ENCODE peak calls at places on chromosomes 5 and 9, in ten cellular contexts. One of them, this sample, is unnamed.

GRCh38 chr5:154989641-154990040 is 23.9 kb upstream of the KIF4B start:
- DNase-seq in AG04450: no peak
- DNase-seq in progenitor cell of endocrine pancreas: no peak
- DNase-seq in bronchial epithelial cell: no peak
- DNase-seq in GM10248: no peak
- DNase-seq in activated CD8-positive, alpha-beta T cell treated with anti-CD3 and anti-CD28 coated beads for 36 hours: no peak
- DNase-seq in CD8-positive, alpha-beta T cell: no peak
- DNase-seq in CD4-positive, alpha-beta T cell: no peak
- DNase-seq in AG10803: no peak
- DNase-seq in heart left ventricle: no peak
- DNase-seq in this sample: no peak

GRCh38 chr5:128015978-128016377 is 67.6 kb upstream of the SLC12A2 start:
- DNase-seq in CD4-positive, alpha-beta T cell: no peak
- DNase-seq in GM10248: no peak
- DNase-seq in AG04450: no peak
- DNase-seq in progenitor cell of endocrine pancreas: no peak
- DNase-seq in heart left ventricle: no peak
- DNase-seq in CD8-positive, alpha-beta T cell: no peak
- DNase-seq in bronchial epithelial cell: no peak
- DNase-seq in activated CD8-positive, alpha-beta T cell treated with anti-CD3 and anti-CD28 coated beads for 36 hours: no peak
- DNase-seq in AG10803: no peak
- DNase-seq in this sample: no peak

GRCh38 chr9:17018001-17018491 is 116.8 kb upstream of the CNTLN start:
- DNase-seq in GM10248: no peak
- DNase-seq in heart left ventricle: no peak
- DNase-seq in progenitor cell of endocrine pancreas: no peak
- DNase-seq in AG10803: peak
- DNase-seq in CD8-positive, alpha-beta T cell: no peak
- DNase-seq in bronchial epithelial cell: no peak
- DNase-seq in CD4-positive, alpha-beta T cell: no peak
- DNase-seq in activated CD8-positive, alpha-beta T cell treated with anti-CD3 and anti-CD28 coated beads for 36 hours: no peak
- DNase-seq in AG04450: peak
- DNase-seq in this sample: no peak

GRCh38 chr5:149694007-149694406 is 36.1 kb upstream of the PPARGC1B start:
- DNase-seq in CD8-positive, alpha-beta T cell: no peak
- DNase-seq in bronchial epithelial cell: peak
- DNase-seq in activated CD8-positive, alpha-beta T cell treated with anti-CD3 and anti-CD28 coated beads for 36 hours: no peak
- DNase-seq in GM10248: no peak
- DNase-seq in AG10803: no peak
- DNase-seq in heart left ventricle: peak
- DNase-seq in AG04450: no peak
- DNase-seq in CD4-positive, alpha-beta T cell: no peak
- DNase-seq in progenitor cell of endocrine pancreas: no peak
- DNase-seq in this sample: no peak

GRCh38 chr9:3879315-3879714 is 353.5 kb upstream of the RFX3 start:
- DNase-seq in heart left ventricle: no peak
- DNase-seq in bronchial epithelial cell: no peak
- DNase-seq in progenitor cell of endocrine pancreas: no peak
- DNase-seq in AG10803: no peak
- DNase-seq in activated CD8-positive, alpha-beta T cell treated with anti-CD3 and anti-CD28 coated beads for 36 hours: no peak
- DNase-seq in AG04450: no peak
- DNase-seq in CD8-positive, alpha-beta T cell: no peak
- DNase-seq in GM10248: no peak
- DNase-seq in CD4-positive, alpha-beta T cell: no peak
- DNase-seq in this sample: no peak

GRCh38 chr5:91357012-91357634 is 26.0 kb downstream of the ARRDC3 start:
- DNase-seq in AG10803: no peak
- DNase-seq in CD4-positive, alpha-beta T cell: no peak
- DNase-seq in heart left ventricle: no peak
- DNase-seq in progenitor cell of endocrine pancreas: no peak
- DNase-seq in bronchial epithelial cell: peak
- DNase-seq in AG04450: no peak
- DNase-seq in activated CD8-positive, alpha-beta T cell treated with anti-CD3 and anti-CD28 coated beads for 36 hours: no peak
- DNase-seq in GM10248: no peak
- DNase-seq in CD8-positive, alpha-beta T cell: no peak
- DNase-seq in this sample: no peak

GRCh38 chr9:35696520-35697215 is 6.9 kb upstream of the TPM2 start:
- DNase-seq in progenitor cell of endocrine pancreas: peak
- DNase-seq in activated CD8-positive, alpha-beta T cell treated with anti-CD3 and anti-CD28 coated beads for 36 hours: peak
- DNase-seq in CD4-positive, alpha-beta T cell: peak
- DNase-seq in heart left ventricle: no peak
- DNase-seq in GM10248: peak
- DNase-seq in CD8-positive, alpha-beta T cell: peak
- DNase-seq in bronchial epithelial cell: peak
- DNase-seq in AG04450: no peak
- DNase-seq in AG10803: no peak
- DNase-seq in this sample: no peak

GRCh38 chr5:119311688-119312087 is 44.1 kb upstream of the TNFAIP8 start:
- DNase-seq in activated CD8-positive, alpha-beta T cell treated with anti-CD3 and anti-CD28 coated beads for 36 hours: no peak
- DNase-seq in AG10803: no peak
- DNase-seq in bronchial epithelial cell: no peak
- DNase-seq in CD8-positive, alpha-beta T cell: no peak
- DNase-seq in progenitor cell of endocrine pancreas: no peak
- DNase-seq in CD4-positive, alpha-beta T cell: no peak
- DNase-seq in GM10248: no peak
- DNase-seq in AG04450: no peak
- DNase-seq in heart left ventricle: no peak
- DNase-seq in this sample: no peak

GRCh38 chr9:36337002-36337401 is 63.1 kb downstream of the RNF38 start:
- DNase-seq in CD4-positive, alpha-beta T cell: no peak
- DNase-seq in progenitor cell of endocrine pancreas: no peak
- DNase-seq in AG10803: no peak
- DNase-seq in heart left ventricle: no peak
- DNase-seq in AG04450: no peak
- DNase-seq in GM10248: no peak
- DNase-seq in CD8-positive, alpha-beta T cell: no peak
- DNase-seq in bronchial epithelial cell: peak
- DNase-seq in activated CD8-positive, alpha-beta T cell treated with anti-CD3 and anti-CD28 coated beads for 36 hours: no peak
- DNase-seq in this sample: no peak

GRCh38 chr5:56512314-56512996 is 279.3 kb upstream of the ANKRD55 start:
- DNase-seq in heart left ventricle: peak
- DNase-seq in GM10248: no peak
- DNase-seq in progenitor cell of endocrine pancreas: no peak
- DNase-seq in AG10803: no peak
- DNase-seq in AG04450: no peak
- DNase-seq in CD4-positive, alpha-beta T cell: no peak
- DNase-seq in CD8-positive, alpha-beta T cell: no peak
- DNase-seq in activated CD8-positive, alpha-beta T cell treated with anti-CD3 and anti-CD28 coated beads for 36 hours: no peak
- DNase-seq in bronchial epithelial cell: no peak
- DNase-seq in this sample: no peak

GRCh38 chr9:134323741-134324358 is 2.4 kb upstream of the RXRA start:
- DNase-seq in bronchial epithelial cell: peak
- DNase-seq in CD8-positive, alpha-beta T cell: no peak
- DNase-seq in AG10803: peak
- DNase-seq in heart left ventricle: peak
- DNase-seq in GM10248: no peak
- DNase-seq in progenitor cell of endocrine pancreas: no peak
- DNase-seq in activated CD8-positive, alpha-beta T cell treated with anti-CD3 and anti-CD28 coated beads for 36 hours: no peak
- DNase-seq in CD4-positive, alpha-beta T cell: no peak
- DNase-seq in AG04450: no peak
- DNase-seq in this sample: peak

GRCh38 chr5:18487928-18488480 is 853.7 kb downstream of the TAF11L14 start:
- DNase-seq in activated CD8-positive, alpha-beta T cell treated with anti-CD3 and anti-CD28 coated beads for 36 hours: no peak
- DNase-seq in AG10803: no peak
- DNase-seq in bronchial epithelial cell: peak
- DNase-seq in AG04450: no peak
- DNase-seq in progenitor cell of endocrine pancreas: no peak
- DNase-seq in GM10248: no peak
- DNase-seq in heart left ventricle: no peak
- DNase-seq in CD4-positive, alpha-beta T cell: no peak
- DNase-seq in CD8-positive, alpha-beta T cell: no peak
- DNase-seq in this sample: no peak

GRCh38 chr9:107813287-107813686 is 323.7 kb upstream of the KLF4 start:
- DNase-seq in progenitor cell of endocrine pancreas: no peak
- DNase-seq in CD4-positive, alpha-beta T cell: no peak
- DNase-seq in GM10248: no peak
- DNase-seq in bronchial epithelial cell: no peak
- DNase-seq in heart left ventricle: no peak
- DNase-seq in AG10803: no peak
- DNase-seq in activated CD8-positive, alpha-beta T cell treated with anti-CD3 and anti-CD28 coated beads for 36 hours: no peak
- DNase-seq in CD8-positive, alpha-beta T cell: no peak
- DNase-seq in AG04450: no peak
- DNase-seq in this sample: no peak

GRCh38 chr9:122032346-122032745 is 60.8 kb downstream of the TTLL11 start:
- DNase-seq in heart left ventricle: no peak
- DNase-seq in progenitor cell of endocrine pancreas: no peak
- DNase-seq in AG10803: no peak
- DNase-seq in activated CD8-positive, alpha-beta T cell treated with anti-CD3 and anti-CD28 coated beads for 36 hours: no peak
- DNase-seq in GM10248: no peak
- DNase-seq in bronchial epithelial cell: no peak
- DNase-seq in AG04450: no peak
- DNase-seq in CD4-positive, alpha-beta T cell: no peak
- DNase-seq in CD8-positive, alpha-beta T cell: no peak
- DNase-seq in this sample: no peak

GRCh38 chr5:107567901-107568671 is 102.7 kb downstream of the EFNA5 start:
- DNase-seq in AG04450: no peak
- DNase-seq in bronchial epithelial cell: peak
- DNase-seq in CD4-positive, alpha-beta T cell: no peak
- DNase-seq in progenitor cell of endocrine pancreas: no peak
- DNase-seq in CD8-positive, alpha-beta T cell: no peak
- DNase-seq in AG10803: no peak
- DNase-seq in heart left ventricle: no peak
- DNase-seq in GM10248: no peak
- DNase-seq in activated CD8-positive, alpha-beta T cell treated with anti-CD3 and anti-CD28 coated beads for 36 hours: no peak
- DNase-seq in this sample: no peak

GRCh38 chr9:127633216-127633615 is 21.1 kb downstream of the STXBP1 start:
- DNase-seq in progenitor cell of endocrine pancreas: no peak
- DNase-seq in AG04450: no peak
- DNase-seq in CD8-positive, alpha-beta T cell: no peak
- DNase-seq in heart left ventricle: no peak
- DNase-seq in CD4-positive, alpha-beta T cell: no peak
- DNase-seq in activated CD8-positive, alpha-beta T cell treated with anti-CD3 and anti-CD28 coated beads for 36 hours: no peak
- DNase-seq in GM10248: no peak
- DNase-seq in bronchial epithelial cell: no peak
- DNase-seq in AG10803: no peak
- DNase-seq in this sample: no peak

GRCh38 chr9:127626752-127627493 is 14.8 kb downstream of the STXBP1 start:
- DNase-seq in CD8-positive, alpha-beta T cell: no peak
- DNase-seq in activated CD8-positive, alpha-beta T cell treated with anti-CD3 and anti-CD28 coated beads for 36 hours: no peak
- DNase-seq in AG10803: no peak
- DNase-seq in heart left ventricle: no peak
- DNase-seq in CD4-positive, alpha-beta T cell: no peak
- DNase-seq in bronchial epithelial cell: no peak
- DNase-seq in AG04450: no peak
- DNase-seq in progenitor cell of endocrine pancreas: no peak
- DNase-seq in GM10248: no peak
- DNase-seq in this sample: no peak

GRCh38 chr9:127628644-127629467 is 16.8 kb downstream of the STXBP1 start:
- DNase-seq in heart left ventricle: no peak
- DNase-seq in progenitor cell of endocrine pancreas: no peak
- DNase-seq in GM10248: no peak
- DNase-seq in AG04450: no peak
- DNase-seq in CD4-positive, alpha-beta T cell: no peak
- DNase-seq in AG10803: no peak
- DNase-seq in activated CD8-positive, alpha-beta T cell treated with anti-CD3 and anti-CD28 coated beads for 36 hours: no peak
- DNase-seq in CD8-positive, alpha-beta T cell: no peak
- DNase-seq in bronchial epithelial cell: peak
- DNase-seq in this sample: no peak

GRCh38 chr9:127627494-127627855 is 15.4 kb downstream of the STXBP1 start:
- DNase-seq in CD8-positive, alpha-beta T cell: no peak
- DNase-seq in CD4-positive, alpha-beta T cell: no peak
- DNase-seq in activated CD8-positive, alpha-beta T cell treated with anti-CD3 and anti-CD28 coated beads for 36 hours: no peak
- DNase-seq in bronchial epithelial cell: no peak
- DNase-seq in GM10248: no peak
- DNase-seq in heart left ventricle: no peak
- DNase-seq in AG10803: no peak
- DNase-seq in progenitor cell of endocrine pancreas: no peak
- DNase-seq in AG04450: no peak
- DNase-seq in this sample: no peak

GRCh38 chr9:127629468-127630081 is 17.5 kb downstream of the STXBP1 start:
- DNase-seq in heart left ventricle: no peak
- DNase-seq in AG10803: no peak
- DNase-seq in CD4-positive, alpha-beta T cell: no peak
- DNase-seq in activated CD8-positive, alpha-beta T cell treated with anti-CD3 and anti-CD28 coated beads for 36 hours: peak
- DNase-seq in AG04450: no peak
- DNase-seq in progenitor cell of endocrine pancreas: no peak
- DNase-seq in CD8-positive, alpha-beta T cell: no peak
- DNase-seq in bronchial epithelial cell: peak
- DNase-seq in GM10248: no peak
- DNase-seq in this sample: no peak
- TF ChIP-seq CTCF in heart left ventricle: peak
- TF ChIP-seq CTCF in AG10803: no peak
- TF ChIP-seq CTCF in CD4-positive, alpha-beta T cell: no peak
- TF ChIP-seq CTCF in activated CD8-positive, alpha-beta T cell treated with anti-CD3 and anti-CD28 coated beads for 36 hours: no peak
- TF ChIP-seq CTCF in AG04450: peak
- TF ChIP-seq CTCF in progenitor cell of endocrine pancreas: no peak
- TF ChIP-seq CTCF in CD8-positive, alpha-beta T cell: no peak
- TF ChIP-seq CTCF in bronchial epithelial cell: peak
- TF ChIP-seq CTCF in GM10248: no peak
- TF ChIP-seq CTCF in this sample: no peak

GRCh38 chr5:77518304-77518703 is 26.2 kb upstream of the WDR41 start:
- DNase-seq in AG04450: no peak
- DNase-seq in CD4-positive, alpha-beta T cell: no peak
- DNase-seq in bronchial epithelial cell: peak
- DNase-seq in AG10803: no peak
- DNase-seq in progenitor cell of endocrine pancreas: no peak
- DNase-seq in GM10248: no peak
- DNase-seq in heart left ventricle: no peak
- DNase-seq in CD8-positive, alpha-beta T cell: no peak
- DNase-seq in activated CD8-positive, alpha-beta T cell treated with anti-CD3 and anti-CD28 coated beads for 36 hours: no peak
- DNase-seq in this sample: no peak
- TF ChIP-seq CTCF in AG04450: peak
- TF ChIP-seq CTCF in CD4-positive, alpha-beta T cell: peak
- TF ChIP-seq CTCF in bronchial epithelial cell: no peak
- TF ChIP-seq CTCF in AG10803: no peak
- TF ChIP-seq CTCF in progenitor cell of endocrine pancreas: peak
- TF ChIP-seq CTCF in GM10248: peak
- TF ChIP-seq CTCF in heart left ventricle: peak
- TF ChIP-seq CTCF in CD8-positive, alpha-beta T cell: no peak
- TF ChIP-seq CTCF in activated CD8-positive, alpha-beta T cell treated with anti-CD3 and anti-CD28 coated beads for 36 hours: no peak
- TF ChIP-seq CTCF in this sample: no peak

DNA sequence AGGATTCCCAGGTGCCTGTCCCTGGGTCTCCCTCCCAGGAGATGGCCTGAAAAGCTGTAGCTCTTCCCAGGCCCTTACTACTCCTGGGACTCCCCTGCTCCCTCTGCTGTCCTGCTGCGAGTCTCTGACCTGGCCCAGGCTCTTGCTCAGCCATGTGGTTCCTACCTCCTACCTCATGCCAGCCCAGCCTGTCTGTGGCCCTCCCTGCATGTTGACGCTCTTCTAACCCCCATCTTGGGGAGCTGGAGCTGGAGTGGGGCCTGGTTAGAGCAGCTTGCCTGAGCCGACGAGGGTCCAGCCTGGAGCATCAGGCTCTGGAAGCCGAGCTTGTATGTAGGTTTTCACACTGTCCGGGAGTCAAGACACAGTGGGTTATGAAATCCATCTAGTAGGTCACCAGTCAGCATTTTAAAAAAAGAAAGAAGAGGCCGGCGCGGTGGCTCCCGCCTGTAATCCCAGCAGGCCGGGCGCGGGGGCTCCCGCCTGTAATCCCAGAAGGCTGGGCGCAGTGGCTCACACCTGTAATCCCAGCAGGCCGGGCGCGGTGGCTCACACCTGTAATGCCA is 244.4 kb downstream of the FANCC start:
- DNase-seq in AG10803: no peak
- DNase-seq in AG04450: no peak
- DNase-seq in GM10248: no peak
- DNase-seq in progenitor cell of endocrine pancreas: no peak
- DNase-seq in heart left ventricle: no peak
- DNase-seq in CD8-positive, alpha-beta T cell: no peak
- DNase-seq in bronchial epithelial cell: no peak
- DNase-seq in CD4-positive, alpha-beta T cell: no peak
- DNase-seq in activated CD8-positive, alpha-beta T cell treated with anti-CD3 and anti-CD28 coated beads for 36 hours: no peak
- DNase-seq in this sample: no peak
- TF ChIP-seq CTCF in AG10803: peak
- TF ChIP-seq CTCF in AG04450: peak
- TF ChIP-seq CTCF in GM10248: no peak
- TF ChIP-seq CTCF in progenitor cell of endocrine pancreas: peak
- TF ChIP-seq CTCF in heart left ventricle: peak
- TF ChIP-seq CTCF in CD8-positive, alpha-beta T cell: no peak
- TF ChIP-seq CTCF in bronchial epithelial cell: peak
- TF ChIP-seq CTCF in CD4-positive, alpha-beta T cell: no peak
- TF ChIP-seq CTCF in activated CD8-positive, alpha-beta T cell treated with anti-CD3 and anti-CD28 coated beads for 36 hours: no peak
- TF ChIP-seq CTCF in this sample: no peak

GRCh38 chr9:113581865-113582697 is 118.6 kb downstream of the RGS3 start:
- DNase-seq in AG10803: peak
- DNase-seq in CD4-positive, alpha-beta T cell: peak
- DNase-seq in bronchial epithelial cell: no peak
- DNase-seq in AG04450: no peak
- DNase-seq in activated CD8-positive, alpha-beta T cell treated with anti-CD3 and anti-CD28 coated beads for 36 hours: peak
- DNase-seq in heart left ventricle: peak
- DNase-seq in GM10248: peak
- DNase-seq in progenitor cell of endocrine pancreas: no peak
- DNase-seq in CD8-positive, alpha-beta T cell: peak
- DNase-seq in this sample: peak
- TF ChIP-seq CTCF in AG10803: peak
- TF ChIP-seq CTCF in CD4-positive, alpha-beta T cell: peak
- TF ChIP-seq CTCF in bronchial epithelial cell: no peak
- TF ChIP-seq CTCF in AG04450: peak
- TF ChIP-seq CTCF in activated CD8-positive, alpha-beta T cell treated with anti-CD3 and anti-CD28 coated beads for 36 hours: peak
- TF ChIP-seq CTCF in heart left ventricle: peak
- TF ChIP-seq CTCF in GM10248: peak
- TF ChIP-seq CTCF in progenitor cell of endocrine pancreas: no peak
- TF ChIP-seq CTCF in CD8-positive, alpha-beta T cell: peak
- TF ChIP-seq CTCF in this sample: peak

This sample was measured in CD14-positive monocyte.